ENCODE peak calls at places on chromosome 21, in six cellular contexts. Q is HFF-Myc, H is OCI-LY7, O is GM12864, P is esophagus squamous epithelium, Z is nephron progenitor cell. E is an unnamed sample.

GRCh38 chr21:41360072-41360821 is 1.6 kb upstream of the MX2 start:
- DNase-seq in Z (no peak), P (no peak), H (peak), Q (no peak), O (no peak), E (peak)

GRCh38 chr21:33314096-33314495 is 10.7 kb upstream of the IFNAR1 start:
- DNase-seq in P (no peak), Q (no peak), H (no peak), O (no peak), Z (no peak), E (no peak)

GRCh38 chr21:17848228-17848627 is 29.1 kb upstream of the C21orf91 start:
- DNase-seq in Z (no peak), P (no peak), O (peak), Q (peak), H (no peak), E (no peak)

GRCh38 chr21:22174746-22175145 is 1176.5 kb downstream of the NCAM2 start:
- DNase-seq in P (no peak), H (no peak), Z (no peak), O (no peak), Q (no peak), E (no peak)

GRCh38 chr21:37224861-37225260 is 42.3 kb downstream of the VPS26C start:
- DNase-seq in P (no peak), Z (no peak), Q (no peak), H (no peak), O (no peak), E (no peak)

GRCh38 chr21:22444990-22445389 is 1446.8 kb downstream of the NCAM2 start:
- DNase-seq in Z (no peak), H (no peak), O (no peak), P (no peak), Q (no peak), E (no peak)

GRCh38 chr21:37369307-37369854 is 2.8 kb downstream of the DYRK1A start:
- DNase-seq in Q (no peak), Z (no peak), O (no peak), H (peak), P (no peak), E (no peak)

GRCh38 chr21:17819878-17820232 is 699 bp upstream of the C21orf91 start:
- DNase-seq in H (peak), Z (no peak), Q (peak), P (no peak), O (peak), E (no peak)

GRCh38 chr21:24076179-24076578 is 1531.1 kb downstream of the MRPL39 start:
- DNase-seq in H (no peak), Q (no peak), O (no peak), Z (no peak), P (no peak), E (no peak)

DNA sequence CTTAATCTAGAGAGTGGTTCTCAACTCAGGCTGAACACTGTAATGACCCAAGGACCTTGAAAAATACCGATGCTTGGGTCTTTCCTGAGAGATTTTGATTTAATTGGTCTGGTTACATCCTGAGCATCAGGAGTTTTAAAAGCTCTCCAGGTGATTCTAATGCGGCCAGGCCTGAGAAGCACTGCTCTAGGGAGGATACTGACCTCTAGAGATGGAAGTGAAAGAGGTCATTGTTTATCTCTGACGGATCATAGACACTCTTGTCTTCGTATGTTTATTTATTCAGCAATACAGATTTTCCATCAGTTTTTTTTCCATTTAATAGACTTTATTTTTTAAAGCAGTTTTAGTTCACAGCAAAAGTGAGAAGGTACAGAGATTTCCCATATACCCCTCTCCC is 54.5 kb upstream of the IGSF5 start:
- DNase-seq in H (no peak), P (no peak), Q (no peak), O (no peak), Z (no peak), E (no peak)
- TF ChIP-seq CTCF in H (no peak), P (no peak), Q (no peak), O (no peak), Z (no peak), E (no peak)

GRCh38 chr21:31683029-31683428 is 23.5 kb downstream of the SOD1 start:
- DNase-seq in Q (no peak), H (no peak), O (no peak), Z (no peak), P (no peak), E (no peak)
- TF ChIP-seq CTCF in Q (no peak), H (peak), O (no peak), Z (no peak), P (no peak), E (peak)

GRCh38 chr21:46002841-46003574 is 21.4 kb downstream of the COL6A1 start:
- DNase-seq in Z (peak), P (no peak), H (no peak), O (no peak), Q (no peak), E (no peak)
- TF ChIP-seq CTCF in Z (no peak), P (no peak), H (no peak), O (no peak), Q (no peak), E (no peak)

GRCh38 chr21:45309069-45309521 is 21.4 kb upstream of the POFUT2 start:
- DNase-seq in P (no peak), Q (no peak), Z (peak), H (peak), O (no peak), E (no peak)
- TF ChIP-seq CTCF in P (peak), Q (peak), Z (peak), H (peak), O (peak), E (peak)

GRCh38 chr21:44929799-44930542 is 9.3 kb upstream of the ITGB2 start:
- DNase-seq in Z (no peak), H (peak), O (no peak), Q (no peak), P (no peak), E (no peak)

GRCh38 chr21:44927259-44927586 is 6.5 kb upstream of the ITGB2 start:
- DNase-seq in H (no peak), Q (no peak), Z (no peak), P (no peak), O (no peak), E (no peak)

GRCh38 chr21:44929242-44929798 is 8.6 kb upstream of the ITGB2 start:
- DNase-seq in P (no peak), Q (no peak), O (no peak), H (no peak), Z (no peak), E (no peak)

GRCh38 chr21:44926364-44927101 is 5.8 kb upstream of the ITGB2 start:
- DNase-seq in P (no peak), H (no peak), Z (no peak), O (no peak), Q (no peak), E (no peak)

DNA sequence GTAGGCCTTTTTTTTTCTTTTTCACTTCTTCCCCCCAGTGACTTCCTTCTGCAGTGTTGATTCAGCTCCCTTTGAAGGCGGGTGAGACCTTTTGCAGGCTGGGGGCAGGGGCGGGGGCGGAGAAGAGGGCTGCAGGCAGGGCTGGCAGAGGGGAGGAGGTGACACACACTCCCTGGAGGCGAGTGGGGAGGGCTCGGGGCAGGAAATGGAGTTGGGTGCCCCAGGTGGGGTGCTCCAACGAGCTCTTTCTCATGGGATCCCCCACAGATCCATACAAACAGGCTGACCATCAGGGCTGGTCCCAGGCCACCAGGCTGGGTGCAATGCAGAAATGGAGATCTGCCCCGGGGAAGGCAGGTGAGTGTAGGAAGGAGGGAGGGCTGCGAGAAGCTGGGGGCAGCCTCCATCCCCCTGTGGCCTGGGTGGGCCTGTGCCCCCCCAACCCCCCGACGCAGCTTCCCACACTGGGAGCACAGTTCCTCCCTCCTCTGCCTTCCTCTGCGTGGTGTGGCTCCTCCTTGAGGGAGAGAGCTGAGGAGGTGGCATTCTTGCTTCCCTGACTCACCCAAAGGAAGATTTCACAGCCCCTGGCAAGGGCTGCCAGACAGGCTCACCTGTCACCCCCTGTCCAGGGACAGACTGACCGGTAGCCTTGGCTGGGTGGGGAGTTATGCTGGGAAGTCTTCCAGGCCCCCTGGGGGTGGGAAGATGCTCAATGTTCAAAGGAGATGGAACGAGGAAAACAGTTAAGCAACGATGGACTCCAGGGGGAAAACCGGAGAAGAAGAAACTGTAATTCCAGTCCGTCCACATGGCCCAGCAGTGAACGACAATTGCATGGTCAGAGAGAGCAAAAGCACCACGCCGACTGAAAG is 7.1 kb upstream of the ITGB2 start:
- DNase-seq in O (peak), H (peak), Q (no peak), P (no peak), Z (no peak), E (no peak)
- TF ChIP-seq CTCF in O (peak), H (no peak), Q (no peak), P (no peak), Z (no peak), E (no peak)

GRCh38 chr21:35338281-35338680 is 289.2 kb upstream of the RUNX1 start:
- DNase-seq in P (no peak), O (no peak), Q (no peak), Z (no peak), H (no peak), E (no peak)
- TF ChIP-seq CTCF in P (no peak), O (no peak), Q (no peak), Z (no peak), H (no peak), E (no peak)

DNA sequence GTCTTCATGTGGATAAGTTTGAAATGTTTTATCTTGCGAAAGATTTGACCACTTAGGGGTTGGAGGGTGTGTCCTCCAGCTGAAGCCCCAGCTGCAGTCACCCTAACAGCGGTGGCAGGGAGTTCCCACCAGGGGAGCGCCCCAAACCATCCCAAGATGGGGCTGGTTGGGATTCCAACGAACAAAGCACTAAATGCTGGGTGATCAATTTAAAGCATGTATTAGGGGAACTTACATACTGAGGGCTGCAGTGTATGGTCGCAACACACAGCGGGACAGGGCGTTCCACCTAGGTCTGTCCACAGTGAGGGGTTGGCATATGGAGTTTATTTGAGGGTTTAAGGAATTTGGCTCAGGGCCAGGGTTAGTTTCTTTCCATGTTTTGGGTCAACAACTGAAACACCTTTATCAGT is 26.3 kb downstream of the SLC37A1 start:
- DNase-seq in H (peak), Q (no peak), P (no peak), O (no peak), Z (peak), E (no peak)
- TF ChIP-seq CTCF in H (peak), Q (no peak), P (no peak), O (peak), Z (peak), E (peak)

DNA sequence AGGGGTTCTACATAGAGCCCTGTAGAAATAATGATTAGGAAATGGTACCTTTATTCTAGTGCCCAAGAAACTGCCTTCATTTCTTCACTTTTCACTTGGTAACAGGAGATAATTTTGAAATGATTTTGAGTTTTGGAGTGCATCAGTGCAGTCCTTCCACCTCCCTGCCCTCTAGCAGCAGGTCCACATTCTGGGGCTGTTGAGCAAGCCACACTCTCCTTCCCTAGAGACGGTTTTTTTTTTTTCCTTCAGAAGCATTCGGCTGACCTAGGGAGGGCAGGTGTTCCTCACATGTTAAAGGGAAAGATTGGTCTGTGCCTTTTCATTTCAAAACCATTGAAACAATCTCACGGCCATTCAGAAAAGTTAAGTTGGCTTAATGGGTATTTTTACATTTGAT is 39.8 kb downstream of the SLC37A1 start:
- DNase-seq in H (no peak), P (no peak), Q (no peak), O (no peak), Z (no peak), E (no peak)
- TF ChIP-seq CTCF in H (no peak), P (no peak), Q (no peak), O (no peak), Z (no peak), E (no peak)